ENCODE peak calls at places on chromosome 19, in five cellular contexts. P, E, I, X and R are unnamed samples.

GRCh38 chr19:50728084-50728737 is 5.0 kb downstream of the CLEC11A start:
- DNase-seq in P (peak), E (no peak), I (peak), X (peak), R (no peak)

GRCh38 chr19:16371540-16371986 is 46.9 kb downstream of the KLF2 start:
- DNase-seq in P (peak), E (no peak), I (no peak), X (no peak), R (no peak)

GRCh38 chr19:14563989-14564650 is 7.7 kb downstream of the NDUFB7 start:
- DNase-seq in P (no peak), E (no peak), I (no peak), X (peak), R (peak)

GRCh38 chr19:51022526-51022925 is 3.0 kb upstream of the KLK10 start:
- DNase-seq in P (no peak), E (no peak), I (peak), X (no peak), R (no peak)

GRCh38 chr19:53102701-53103140 is 501 bp downstream of the ZNF160 start:
- DNase-seq in P (peak), E (no peak), I (peak), X (peak), R (peak)

GRCh38 chr19:782195-783043 is 14.8 kb upstream of the PTBP1 start:
- DNase-seq in P (no peak), E (no peak), I (peak), X (peak), R (peak)

GRCh38 chr19:6056282-6056741 is 54.0 kb downstream of the RFX2 start:
- DNase-seq in P (peak), E (no peak), I (no peak), X (no peak), R (no peak)

GRCh38 chr19:29263305-29264080 is 50.5 kb upstream of the UQCRFS1 start:
- DNase-seq in P (peak), E (no peak), I (no peak), X (peak), R (peak)

GRCh38 chr19:39212377-39212742 is 8.3 kb upstream of the SYCN start:
- DNase-seq in P (no peak), E (no peak), I (peak), X (no peak), R (peak)

GRCh38 chr19:13132471-13133166 is 14.6 kb downstream of the NACC1 start:
- DNase-seq in P (no peak), E (no peak), I (peak), X (peak), R (peak)

GRCh38 chr19:2607712-2608601 is 94.5 kb downstream of the GNG7 start:
- DNase-seq in P (peak), E (no peak), I (no peak), X (no peak), R (no peak)

GRCh38 chr19:3154957-3155736 is 19.3 kb downstream of the GNA15 start:
- DNase-seq in P (peak), E (no peak), I (peak), X (peak), R (peak)

GRCh38 chr19:34096020-34096915 is 76.0 kb upstream of the LSM14A start:
- DNase-seq in P (no peak), E (no peak), I (peak), X (peak), R (peak)

GRCh38 chr19:55166530-55167268 is at the start of gene DNAAF3:
- DNase-seq in P (peak), E (peak), I (peak), X (peak), R (peak)

GRCh38 chr19:39145180-39145953 is 19.8 kb downstream of the PAK4 start:
- DNase-seq in P (no peak), E (no peak), I (peak), X (no peak), R (no peak)

GRCh38 chr19:47036233-47036651 is 12.2 kb downstream of the TMEM160 start:
- DNase-seq in P (no peak), E (no peak), I (no peak), X (no peak), R (peak)

GRCh38 chr19:11423804-11424318 is 4.7 kb upstream of the RGL3 start:
- DNase-seq in P (no peak), E (no peak), I (peak), X (no peak), R (no peak)

GRCh38 chr19:58558066-58558622 is at the start of gene UBE2M:
- DNase-seq in P (peak), E (no peak), I (no peak), X (no peak), R (no peak)

GRCh38 chr19:38773469-38774177 is at the start of gene LGALS7:
- DNase-seq in P (no peak), E (no peak), I (peak), X (no peak), R (no peak)

GRCh38 chr19:2800506-2800905 is 15.2 kb downstream of the THOP1 start:
- DNase-seq in P (no peak), E (no peak), I (peak), X (no peak), R (no peak)

GRCh38 chr19:55437410-55437809 is 5.7 kb downstream of the SHISA7 start:
- DNase-seq in P (no peak), E (no peak), I (peak), X (peak), R (peak)

GRCh38 chr19:2271516-2272103 is 10.4 kb downstream of the PEAK3 start:
- DNase-seq in P (no peak), E (no peak), I (peak), X (peak), R (peak)

GRCh38 chr19:13303381-13304129 is 153.3 kb downstream of the IER2 start:
- DNase-seq in P (no peak), E (no peak), I (no peak), X (no peak), R (no peak)

GRCh38 chr19:12782424-12783225 is 7.3 kb upstream of the HOOK2 start:
- DNase-seq in P (peak), E (no peak), I (peak), X (peak), R (peak)

GRCh38 chr19:42068756-42069571 is 1.0 kb downstream of the GRIK5 start:
- DNase-seq in P (no peak), E (no peak), I (peak), X (no peak), R (no peak)

GRCh38 chr19:42202290-42202867 is 15.1 kb downstream of the DEDD2 start:
- DNase-seq in P (no peak), E (no peak), I (peak), X (no peak), R (no peak)

GRCh38 chr19:51687791-51688664 is 5.1 kb upstream of the SPACA6 start:
- DNase-seq in P (peak), E (no peak), I (peak), X (peak), R (peak)

GRCh38 chr19:52935434-52935833 is 12.2 kb upstream of the ZNF888 start:
- DNase-seq in P (no peak), E (no peak), I (peak), X (peak), R (peak)

GRCh38 chr19:47158879-47159509 is 28.4 kb downstream of the SAE1 start:
- DNase-seq in P (no peak), E (no peak), I (peak), X (peak), R (no peak)

DNA sequence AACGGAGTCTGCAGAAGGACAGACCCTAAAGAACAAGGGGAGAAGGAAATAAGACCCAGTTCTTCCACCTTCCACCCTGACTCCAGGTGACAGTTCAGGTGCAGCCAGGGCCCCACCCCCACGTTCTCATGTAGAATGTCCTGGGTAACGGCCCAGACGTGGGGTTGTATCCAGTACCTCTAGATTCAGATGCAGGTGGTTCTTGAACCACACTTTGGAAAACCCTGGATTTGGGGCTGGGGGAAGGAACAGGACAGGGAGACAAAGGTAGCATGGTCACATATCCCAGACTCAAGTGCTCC is 2.2 kb downstream of the DMPK start:
- DNase-seq in P (no peak), E (no peak), I (peak), X (no peak), R (no peak)
- H3K4me3 ChIP-seq in P (no peak), E (peak), I (peak), X (no peak), R (no peak)

GRCh38 chr19:45451850-45452387 is 15.9 kb upstream of the FOSB start:
- DNase-seq in P (no peak), E (no peak), I (no peak), X (no peak), R (no peak)
- H3K4me3 ChIP-seq in P (no peak), E (no peak), I (peak), X (no peak), R (no peak)

GRCh38 chr19:48870048-48870447 is 1.6 kb upstream of the PLEKHA4 start:
- DNase-seq in P (no peak), E (no peak), I (no peak), X (no peak), R (no peak)

GRCh38 chr19:48867922-48868195 is 558 bp downstream of the PLEKHA4 start:
- DNase-seq in P (no peak), E (no peak), I (no peak), X (no peak), R (no peak)

GRCh38 chr19:48868196-48868886 is at the start of gene PLEKHA4:
- DNase-seq in P (peak), E (no peak), I (peak), X (peak), R (no peak)

GRCh38 chr19:48866692-48867091 is 1.7 kb downstream of the PLEKHA4 start:
- DNase-seq in P (no peak), E (no peak), I (no peak), X (no peak), R (no peak)

GRCh38 chr19:48867119-48867921 is 1.1 kb downstream of the PLEKHA4 start:
- DNase-seq in P (no peak), E (no peak), I (peak), X (peak), R (no peak)
- H3K4me3 ChIP-seq in P (no peak), E (peak), I (peak), X (peak), R (no peak)

GRCh38 chr19:10416083-10416379 is 4.3 kb upstream of the PDE4A start:
- DNase-seq in P (no peak), E (no peak), I (no peak), X (no peak), R (no peak)

GRCh38 chr19:10418281-10419199 is 1.8 kb upstream of the PDE4A start:
- DNase-seq in P (peak), E (no peak), I (peak), X (no peak), R (no peak)

GRCh38 chr19:10416380-10417257 is 3.7 kb upstream of the PDE4A start:
- DNase-seq in P (peak), E (no peak), I (peak), X (peak), R (peak)

GRCh38 chr19:10419200-10419645 is 1.1 kb upstream of the PDE4A start:
- DNase-seq in P (peak), E (no peak), I (peak), X (no peak), R (no peak)

GRCh38 chr19:10417598-10418280 is 2.6 kb upstream of the PDE4A start:
- DNase-seq in P (no peak), E (no peak), I (peak), X (no peak), R (peak)
- H3K4me3 ChIP-seq in P (no peak), E (no peak), I (no peak), X (no peak), R (no peak)

GRCh38 chr19:40529093-40529954 is 47.3 kb upstream of the SHKBP1 start:
- DNase-seq in P (peak), E (peak), I (peak), X (peak), R (peak)
- H3K4me3 ChIP-seq in P (no peak), E (peak), I (peak), X (peak), R (peak)

GRCh38 chr19:8500158-8500557 is 2.3 kb downstream of the PRAM1 start:
- DNase-seq in P (no peak), E (no peak), I (peak), X (peak), R (no peak)
- H3K4me3 ChIP-seq in P (no peak), E (no peak), I (no peak), X (no peak), R (no peak)

GRCh38 chr19:35292421-35292820 is 460 bp downstream of the MAG start:
- DNase-seq in P (no peak), E (no peak), I (peak), X (no peak), R (no peak)

GRCh38 chr19:35291916-35292315 is at the start of gene MAG:
- DNase-seq in P (no peak), E (no peak), I (no peak), X (no peak), R (no peak)

GRCh38 chr19:35291259-35291658 is 702 bp upstream of the MAG start:
- DNase-seq in P (no peak), E (no peak), I (peak), X (no peak), R (no peak)

GRCh38 chr19:35288843-35289355 is 3.1 kb upstream of the MAG start:
- DNase-seq in P (no peak), E (no peak), I (peak), X (no peak), R (no peak)

DNA sequence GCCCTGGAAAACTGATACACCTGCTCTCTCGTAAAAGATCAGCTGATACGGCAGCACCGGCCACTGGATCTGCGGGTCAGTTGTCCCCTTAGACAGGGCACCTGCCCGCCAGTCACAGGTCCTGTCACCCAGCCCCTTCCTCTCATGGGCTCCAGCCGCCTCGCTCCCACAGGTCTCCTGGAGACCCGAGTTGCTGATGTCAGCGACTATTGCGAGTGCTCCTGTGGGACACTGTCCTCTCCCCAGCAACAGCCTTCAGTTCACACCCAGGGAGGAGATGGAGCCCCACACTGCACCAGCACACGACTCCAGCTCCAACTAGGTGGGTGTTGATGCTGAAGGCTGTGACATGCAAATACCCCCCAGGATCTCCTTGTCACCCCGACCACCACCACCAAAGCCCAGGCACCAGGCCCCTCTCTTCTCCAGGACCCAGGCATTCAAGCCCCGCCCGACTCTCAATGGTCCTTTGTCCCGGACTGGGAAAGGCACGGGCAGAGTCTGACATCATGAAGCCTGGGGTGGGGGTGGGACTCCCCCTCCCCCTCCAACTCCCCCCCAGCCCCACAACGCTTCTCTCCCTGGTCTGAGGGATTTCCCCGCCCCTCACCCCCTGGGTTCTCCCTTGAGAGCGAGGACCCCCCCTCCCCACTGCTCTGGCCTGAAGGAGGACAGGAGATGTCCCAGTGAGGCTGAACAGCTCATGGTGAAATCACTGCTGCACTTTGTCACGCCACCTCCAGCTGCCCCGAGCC is 1.4 kb upstream of the MAG start:
- DNase-seq in P (no peak), E (no peak), I (peak), X (no peak), R (no peak)
- H3K4me3 ChIP-seq in P (no peak), E (no peak), I (no peak), X (no peak), R (no peak)

GRCh38 chr19:30316000-30316491 is 56.1 kb upstream of the ZNF536 start:
- DNase-seq in P (no peak), E (no peak), I (no peak), X (no peak), R (no peak)
- H3K4me3 ChIP-seq in P (no peak), E (no peak), I (no peak), X (no peak), R (no peak)